ENCODE peak calls at places on chromosomes 2 and 18, in seven cellular contexts. H is prostate gland, K is sigmoid colon, V is GM12892, P is spleen, T is SK-N-SH, E is HCT116. B is an unnamed sample.

GRCh38 chr2:180728928-180729559 is 251.4 kb upstream of the UBE2E3 start:
- DNase-seq in V (no peak), K (no peak), H (no peak), P (no peak), E (no peak), T (no peak), B (no peak)

GRCh38 chr2:228777855-228778355 is 493.2 kb downstream of the PID1 start:
- DNase-seq in K (no peak), H (no peak), V (no peak), P (no peak), T (no peak), E (no peak), B (no peak)

GRCh38 chr2:24580561-24580960 is 89.5 kb downstream of the NCOA1 start:
- DNase-seq in K (no peak), P (no peak), H (no peak), E (no peak), V (no peak), T (no peak), B (no peak)

GRCh38 chr18:79615586-79615985 is 64.0 kb upstream of the CTDP1 start:
- DNase-seq in P (peak; percentile 36), E (no peak), H (no peak), K (no peak), V (no peak), T (no peak), B (no peak)

GRCh38 chr2:29326926-29327325 is 211.7 kb downstream of the CLIP4 start:
- DNase-seq in P (no peak), T (no peak), E (no peak), H (no peak), V (no peak), K (no peak), B (no peak)

GRCh38 chr18:3192286-3192685 is 27.5 kb downstream of the MYOM1 start:
- DNase-seq in E (no peak), V (no peak), K (no peak), P (no peak), T (peak; percentile 12), H (no peak), B (no peak)

GRCh38 chr2:113858764-113859163 is 31.1 kb upstream of the ACTR3 start:
- DNase-seq in E (no peak), H (no peak), K (no peak), T (no peak), V (no peak), P (no peak), B (no peak)

GRCh38 chr2:74516650-74517049 is 2.4 kb downstream of the TLX2 start:
- DNase-seq in E (no peak), P (no peak), V (no peak), K (no peak), H (no peak), T (no peak), B (no peak)

GRCh38 chr18:59631583-59632181 is 65.5 kb downstream of the CCBE1 start:
- DNase-seq in P (no peak), H (no peak), T (peak; percentile 35), K (no peak), V (no peak), E (peak; percentile 24), B (no peak)

GRCh38 chr18:39318008-39318407 is 1752.4 kb upstream of the CELF4 start:
- DNase-seq in H (no peak), K (no peak), T (no peak), E (no peak), P (no peak), V (no peak), B (no peak)

GRCh38 chr2:207166039-207166348 is 246 bp upstream of the KLF7 start:
- DNase-seq in P (peak; percentile 98), K (peak; percentile 100), V (peak; percentile 85), H (peak; percentile 99), E (peak; percentile 94), T (peak; percentile 94), B (peak; percentile 100)

GRCh38 chr2:33673937-33674336 is 74.8 kb upstream of the FAM98A start:
- DNase-seq in P (no peak), T (peak; percentile 24), H (no peak), K (no peak), E (peak; percentile 13), V (no peak), B (no peak)

GRCh38 chr2:224331698-224332097 is 70.2 kb downstream of the FAM124B start:
- DNase-seq in H (no peak), V (no peak), K (no peak), P (no peak), E (no peak), T (no peak), B (no peak)

GRCh38 chr2:172380436-172381274 is 46.7 kb upstream of the ITGA6 start:
- DNase-seq in V (no peak), H (no peak), E (no peak), T (no peak), P (no peak), K (no peak), B (no peak)

DNA sequence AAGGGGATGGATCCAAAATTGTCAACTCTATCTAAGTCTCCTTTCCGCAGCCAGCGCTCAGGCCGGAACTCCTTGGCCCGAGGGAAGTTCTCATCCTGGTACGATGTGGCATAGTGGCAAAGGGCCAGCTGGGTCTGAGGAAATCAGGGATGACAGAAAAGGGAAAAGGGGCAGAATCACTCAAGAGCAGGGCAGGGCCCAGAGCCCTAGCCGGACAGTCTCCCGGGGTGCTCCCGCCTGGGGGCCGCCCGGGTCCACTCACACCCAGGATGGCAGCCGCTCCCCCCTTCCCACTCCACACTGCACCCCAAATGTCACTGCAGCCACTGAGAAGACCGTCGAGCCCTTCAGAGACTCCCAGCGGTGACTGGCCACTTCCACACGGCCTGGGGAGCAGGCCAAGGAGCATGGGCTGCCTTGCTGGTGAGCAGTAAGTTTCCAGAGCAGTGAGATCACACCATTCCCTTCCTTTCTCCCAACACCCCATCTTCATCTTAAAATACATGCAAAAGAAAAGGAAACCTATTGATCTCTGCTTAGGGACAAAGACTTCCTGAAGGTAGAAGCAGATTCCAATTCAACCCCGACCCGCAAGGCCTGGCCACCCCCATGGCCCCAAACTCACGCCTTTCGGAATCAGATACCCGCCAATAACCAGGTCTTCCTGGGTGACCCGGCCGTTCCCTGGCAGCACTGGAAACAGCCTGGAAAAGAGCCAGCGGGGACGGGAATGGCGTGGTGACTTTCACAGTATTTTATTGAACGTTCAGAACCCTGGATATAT is 26.7 kb downstream of the CYP27C1 start:
- DNase-seq in P (peak; percentile 62), V (no peak), E (no peak), H (no peak), K (peak; percentile 67), T (no peak), B (peak; percentile 84)
- TF ChIP-seq POLR2AphosphoS5 in P (no peak), V (no peak), E (no peak), H (no peak), K (no peak), T (no peak), B (no peak)

DNA sequence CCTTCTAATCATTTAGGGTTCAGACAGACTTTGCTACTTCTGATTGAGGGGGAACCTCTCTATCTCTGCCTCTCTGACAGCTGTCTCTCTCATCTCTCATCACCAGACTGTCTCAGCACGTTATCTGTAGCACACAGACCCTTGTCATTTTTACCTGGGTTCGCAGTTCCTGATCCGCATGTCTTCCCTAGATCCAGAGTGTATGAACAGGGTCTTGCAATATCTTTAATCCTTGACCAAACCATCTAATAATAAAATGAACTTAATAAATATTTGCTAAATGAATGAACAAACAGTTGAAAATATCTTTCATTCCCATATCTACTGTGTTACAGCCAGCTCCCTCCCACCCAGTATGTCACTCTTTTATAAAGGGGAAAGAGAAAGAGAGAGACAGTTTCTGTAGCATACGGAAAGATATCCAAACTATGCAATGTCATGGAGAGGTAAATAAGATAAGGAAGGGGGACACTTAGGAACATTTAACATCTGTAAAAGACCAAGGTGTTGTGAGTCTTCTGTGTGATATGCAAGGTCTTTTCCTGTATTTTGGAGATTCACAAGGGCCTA is 507.6 kb downstream of the SUCLG1 start:
- DNase-seq in E (no peak), K (no peak), H (no peak), T (no peak), P (no peak), V (no peak), B (no peak)
- TF ChIP-seq POLR2AphosphoS5 in E (no peak), K (no peak), H (no peak), T (no peak), P (no peak), V (no peak), B (no peak)

GRCh38 chr18:76494181-76494540 is 881 bp downstream of the ZNF516 start:
- DNase-seq in K (no peak), P (peak; percentile 88), H (no peak), T (peak; percentile 57), V (no peak), E (no peak), B (no peak)
- TF ChIP-seq POLR2AphosphoS5 in K (no peak), P (no peak), H (no peak), T (no peak), V (no peak), E (no peak), B (no peak)

GRCh38 chr2:165018207-165018606 is 62.9 kb upstream of the SLC38A11 start:
- DNase-seq in H (no peak), V (no peak), P (no peak), T (peak; percentile 12), E (no peak), K (no peak), B (no peak)
- TF ChIP-seq POLR2AphosphoS5 in H (no peak), V (no peak), P (no peak), T (no peak), E (no peak), K (no peak), B (no peak)

GRCh38 chr2:226424971-226425370 is 374.6 kb downstream of the IRS1 start:
- DNase-seq in P (no peak), K (no peak), V (no peak), E (no peak), T (no peak), H (no peak), B (peak; percentile 39)

GRCh38 chr2:226427538-226428307 is 371.9 kb downstream of the IRS1 start:
- DNase-seq in V (no peak), K (no peak), H (no peak), P (no peak), E (peak; percentile 62), T (peak; percentile 1), B (no peak)

GRCh38 chr2:226420646-226421045 is 379.0 kb downstream of the IRS1 start:
- DNase-seq in P (no peak), H (no peak), T (no peak), K (no peak), E (no peak), V (no peak), B (no peak)

GRCh38 chr2:226426292-226426736 is 373.3 kb downstream of the IRS1 start:
- DNase-seq in V (no peak), T (no peak), P (no peak), H (no peak), K (no peak), E (no peak), B (no peak)

GRCh38 chr2:226423498-226423960 is 376.1 kb downstream of the IRS1 start:
- DNase-seq in K (peak; percentile 69), V (no peak), E (no peak), P (peak; percentile 83), T (no peak), H (peak; percentile 4), B (peak; percentile 89)
- TF ChIP-seq POLR2AphosphoS5 in K (peak; percentile 68), V (no peak), E (peak; percentile 19), P (peak; percentile 32), T (no peak), H (no peak), B (no peak)